ENCODE peak calls at places on chromosome 3, in ten cellular contexts. R is occipital lobe; S is stimulated activated CD4-positive, alpha-beta T cell treated with anti-CD3 and anti-CD28 coated beads, Interleukin-2, amount 100 ng/mL, for 24 hours; W is T follicular helper cell; B is mesothelial cell of epicardium; V is tibial artery; K is T-helper 2 cell; Q is pancreas; E is iris pigment epithelial cell; O is natural killer cell treated with Interleukin-12 subunit alpha and Interleukin-12 subunit beta and Interleukin-15 and Interleukin-18, amount 100 ng/mL, for 72 hours. H is an unnamed sample.

GRCh38 chr3:61315874-61316273 is 64.6 kb upstream of the FHIT start:
- DNase-seq in R (no peak), S (no peak), W (no peak), B (peak; percentile 48), V (no peak), K (no peak), Q (peak; percentile 55), E (peak; percentile 3), O (no peak), H (no peak)

GRCh38 chr3:150764607-150765366 is 1.8 kb upstream of the SIAH2 start:
- DNase-seq in R (no peak), S (no peak), W (no peak), B (no peak), V (no peak), K (no peak), Q (no peak), E (no peak), O (no peak), H (no peak)

GRCh38 chr3:70620956-70621355 is 308.5 kb upstream of the MDFIC2 start:
- DNase-seq in R (no peak), S (no peak), W (no peak), B (no peak), V (no peak), K (no peak), Q (no peak), E (no peak), O (no peak), H (no peak)

GRCh38 chr3:180546863-180547262 is 55.1 kb upstream of the TTC14 start:
- DNase-seq in R (no peak), S (no peak), W (no peak), B (no peak), V (no peak), K (no peak), Q (no peak), E (no peak), O (no peak), H (no peak)

GRCh38 chr3:115445559-115445958 is 177.8 kb upstream of the GAP43 start:
- DNase-seq in R (no peak), S (no peak), W (no peak), B (no peak), V (no peak), K (no peak), Q (no peak), E (no peak), O (no peak), H (no peak)

GRCh38 chr3:178257491-178257890 is 278.7 kb upstream of the KCNMB2 start:
- DNase-seq in R (no peak), S (no peak), W (no peak), B (no peak), V (no peak), K (no peak), Q (no peak), E (no peak), O (no peak), H (no peak)

GRCh38 chr3:160828880-160829279 is 72.8 kb downstream of the PPM1L start:
- DNase-seq in R (no peak), S (no peak), W (no peak), B (no peak), V (no peak), K (no peak), Q (no peak), E (no peak), O (no peak), H (no peak)

GRCh38 chr3:135922903-135923250 is 42.7 kb upstream of the PPP2R3A start:
- DNase-seq in R (no peak), S (no peak), W (no peak), B (no peak), V (no peak), K (no peak), Q (no peak), E (no peak), O (no peak), H (no peak)

GRCh38 chr3:119323401-119324107 is 29.4 kb downstream of the ARHGAP31 start:
- DNase-seq in R (no peak), S (peak; percentile 32), W (peak; percentile 30), B (no peak), V (no peak), K (peak; percentile 41), Q (peak; percentile 58), E (no peak), O (no peak), H (no peak)

GRCh38 chr3:132347095-132347494 is 29.9 kb downstream of the ACP3 start:
- DNase-seq in R (peak; percentile 33), S (no peak), W (no peak), B (no peak), V (no peak), K (no peak), Q (no peak), E (peak; percentile 11), O (no peak), H (no peak)

GRCh38 chr3:177431525-177432255 is 234.4 kb upstream of the TBL1XR1 start:
- DNase-seq in R (no peak), S (no peak), W (no peak), B (no peak), V (no peak), K (no peak), Q (no peak), E (no peak), O (no peak), H (no peak)

GRCh38 chr3:105647047-105647446 is 221.8 kb downstream of the CBLB start:
- DNase-seq in R (no peak), S (no peak), W (no peak), B (no peak), V (no peak), K (no peak), Q (no peak), E (peak; percentile 97), O (no peak), H (no peak)

GRCh38 chr3:31295150-31295765 is 237.5 kb upstream of the STT3B start:
- DNase-seq in R (no peak), S (no peak), W (no peak), B (no peak), V (no peak), K (no peak), Q (no peak), E (no peak), O (no peak), H (no peak)

GRCh38 chr3:129552287-129553050 is 9.5 kb downstream of the H1-8 start:
- DNase-seq in R (no peak), S (no peak), W (no peak), B (no peak), V (no peak), K (no peak), Q (no peak), E (no peak), O (no peak), H (no peak)

GRCh38 chr3:36166477-36166876 is 213.8 kb upstream of the STAC start:
- DNase-seq in R (no peak), S (no peak), W (no peak), B (no peak), V (no peak), K (no peak), Q (no peak), E (peak; percentile 46), O (no peak), H (no peak)

GRCh38 chr3:136919799-136920580 is 37.8 kb upstream of the IL20RB start:
- DNase-seq in R (no peak), S (no peak), W (no peak), B (no peak), V (no peak), K (no peak), Q (no peak), E (peak; percentile 48), O (no peak), H (no peak)

GRCh38 chr3:127365383-127365782 is 77.5 kb upstream of the PRR20G start:
- DNase-seq in R (no peak), S (no peak), W (no peak), B (no peak), V (no peak), K (no peak), Q (no peak), E (no peak), O (no peak), H (no peak)

GRCh38 chr3:116709479-116709878 is at the start of gene TUSC7:
- DNase-seq in R (no peak), S (no peak), W (no peak), B (no peak), V (no peak), K (no peak), Q (no peak), E (no peak), O (no peak), H (no peak)

GRCh38 chr3:12994607-12995388 is 78.4 kb downstream of the IQSEC1 start:
- DNase-seq in R (peak; percentile 79), S (peak; percentile 92), W (peak; percentile 76), B (peak; percentile 94), V (peak; percentile 94), K (peak; percentile 78), Q (peak; percentile 97), E (peak; percentile 71), O (peak; percentile 91), H (peak; percentile 84)

GRCh38 chr3:149510480-149510879 is 36.0 kb downstream of the TM4SF4 start:
- DNase-seq in R (no peak), S (no peak), W (no peak), B (no peak), V (no peak), K (no peak), Q (no peak), E (no peak), O (no peak), H (no peak)

GRCh38 chr3:156050918-156051317 is 69.5 kb upstream of the KCNAB1 start:
- DNase-seq in R (no peak), S (no peak), W (no peak), B (no peak), V (no peak), K (no peak), Q (no peak), E (peak; percentile 6), O (no peak), H (no peak)

GRCh38 chr3:149971403-149972075 is 844 bp upstream of the PFN2 start:
- DNase-seq in R (peak; percentile 67), S (peak; percentile 46), W (peak; percentile 4), B (peak; percentile 80), V (peak; percentile 83), K (peak; percentile 5), Q (peak; percentile 81), E (peak; percentile 73), O (no peak), H (peak; percentile 59)

GRCh38 chr3:190807719-190808375 is 54.6 kb downstream of the GMNC start:
- DNase-seq in R (no peak), S (no peak), W (no peak), B (no peak), V (no peak), K (no peak), Q (peak; percentile 77), E (peak; percentile 2), O (no peak), H (no peak)

GRCh38 chr3:27802425-27802824 is 80.3 kb upstream of the EOMES start:
- DNase-seq in R (no peak), S (no peak), W (no peak), B (no peak), V (no peak), K (no peak), Q (no peak), E (no peak), O (no peak), H (no peak)

GRCh38 chr3:150299221-150299620 is 108.9 kb upstream of the TSC22D2 start:
- DNase-seq in R (no peak), S (no peak), W (no peak), B (no peak), V (no peak), K (no peak), Q (no peak), E (peak; percentile 71), O (no peak), H (no peak)

GRCh38 chr3:196184881-196185280 is 26.3 kb downstream of the ZDHHC19 start:
- DNase-seq in R (no peak), S (no peak), W (no peak), B (no peak), V (no peak), K (no peak), Q (no peak), E (no peak), O (no peak), H (no peak)

GRCh38 chr3:2765002-2765579 is 345.1 kb downstream of the IL5RA start:
- DNase-seq in R (no peak), S (no peak), W (no peak), B (no peak), V (no peak), K (no peak), Q (no peak), E (peak; percentile 2), O (no peak), H (no peak)